ENCODE peak calls at places on chromosomes 3 and 15, in five cellular contexts. E is activated T-cell treated with anti-CD3 and anti-CD28 coated beads for 1 hour; I is stimulated activated CD8-positive, alpha-beta memory T cell treated with anti-CD3 and anti-CD28 coated beads, Interleukin-4, amount 100 ng/mL, for 24 hours; X is fibroblast of the aortic adventitia; Q is stimulated activated CD4-positive, alpha-beta T cell treated with anti-CD3 and anti-CD28 coated beads, Interleukin-1b, Interleukin-23, amount 100 ng/mL, for 4 hours. B is an unnamed sample.

GRCh38 chr3:185353823-185354614 is 8.9 kb upstream of the MAP3K13 start:
- DNase-seq in E (peak), I (peak), X (peak), Q (peak), B (no peak)

GRCh38 chr3:181710581-181711255 is 1.0 kb upstream of the SOX2 start:
- DNase-seq in E (no peak), I (no peak), X (peak), Q (no peak), B (no peak)

GRCh38 chr3:138440137-138440536 is 5.7 kb downstream of the ESYT3 start:
- DNase-seq in E (no peak), I (no peak), X (no peak), Q (no peak), B (no peak)

GRCh38 chr3:23490459-23490858 is 287.3 kb downstream of the UBE2E2 start:
- DNase-seq in E (no peak), I (no peak), X (peak), Q (no peak), B (no peak)

GRCh38 chr3:36784012-36784763 is 19.8 kb upstream of the DCLK3 start:
- DNase-seq in E (no peak), I (no peak), X (peak), Q (no peak), B (no peak)

GRCh38 chr15:26158176-26158575 is 295.0 kb upstream of the ATP10A start:
- DNase-seq in E (no peak), I (no peak), X (no peak), Q (no peak), B (no peak)

GRCh38 chr3:133983576-133984560 is 45.9 kb downstream of the SLCO2A1 start:
- DNase-seq in E (no peak), I (no peak), X (no peak), Q (no peak), B (no peak)

GRCh38 chr3:184585545-184585944 is 24.0 kb downstream of the EPHB3 start:
- DNase-seq in E (no peak), I (no peak), X (no peak), Q (no peak), B (no peak)

GRCh38 chr15:80207887-80208286 is 44.1 kb downstream of the CTXND1 start:
- DNase-seq in E (no peak), I (no peak), X (peak), Q (no peak), B (no peak)

GRCh38 chr3:38136272-38136806 is 588 bp downstream of the ACAA1 start:
- DNase-seq in E (no peak), I (no peak), X (peak), Q (no peak), B (no peak)

GRCh38 chr3:98811048-98811447 is 47.9 kb downstream of the ST3GAL6 start:
- DNase-seq in E (no peak), I (no peak), X (no peak), Q (no peak), B (no peak)

GRCh38 chr3:118245312-118245711 is 789.3 kb downstream of the IGSF11 start:
- DNase-seq in E (no peak), I (no peak), X (no peak), Q (no peak), B (no peak)

GRCh38 chr3:42864321-42864950 is 11.2 kb downstream of the CYP8B1 start:
- DNase-seq in E (no peak), I (no peak), X (no peak), Q (no peak), B (no peak)

GRCh38 chr3:171187706-171188290 is 161.3 kb upstream of the SLC2A2 start:
- DNase-seq in E (no peak), I (no peak), X (peak), Q (no peak), B (no peak)

GRCh38 chr3:42660131-42660715 is 6.7 kb downstream of the ZBTB47 start:
- DNase-seq in E (no peak), I (no peak), X (no peak), Q (no peak), B (no peak)